ENCODE peak calls at places on chromosomes 6 and 20, in five cellular contexts. T is activated CD4-positive, CD25-positive, alpha-beta regulatory T cell; I is colonic mucosa; M is lung; D is T47D. G is an unnamed sample.

GRCh38 chr6:54737247-54737646 is 109.3 kb upstream of the FAM83B start:
- DNase-seq in T (no peak), I (no peak), M (no peak), D (no peak), G (peak)

GRCh38 chr20:17612287-17612974 is 42.6 kb downstream of the DSTN start:
- DNase-seq in T (no peak), I (no peak), M (no peak), D (no peak), G (peak)

GRCh38 chr20:11888648-11889047 is 29.0 kb upstream of the BTBD3 start:
- DNase-seq in T (no peak), I (no peak), M (no peak), D (no peak), G (no peak)

GRCh38 chr6:135505648-135506047 is 8.1 kb upstream of the AHI1 start:
- DNase-seq in T (no peak), I (no peak), M (no peak), D (no peak), G (no peak)

GRCh38 chr6:147974376-147974775 is 368.3 kb upstream of the SASH1 start:
- DNase-seq in T (no peak), I (no peak), M (no peak), D (no peak), G (no peak)

GRCh38 chr6:42387336-42387735 is 64.4 kb downstream of the TRERF1 start:
- DNase-seq in T (peak), I (no peak), M (no peak), D (no peak), G (no peak)

GRCh38 chr20:33697129-33697528 is 10.9 kb upstream of the E2F1 start:
- DNase-seq in T (no peak), I (no peak), M (no peak), D (no peak), G (no peak)

GRCh38 chr20:47455133-47456040 is 46.3 kb upstream of the NCOA3 start:
- DNase-seq in T (no peak), I (no peak), M (no peak), D (peak), G (no peak)

G was measured in glutamatergic neuron.